ENCODE peak calls at places on chromosomes 4 and X, in nine cellular contexts. A is neural crest cell, G is heart right ventricle, Q is WTC11, Y is Calu3, J is epithelial cell of esophagus, U is GM10248, K is kidney epithelial cell, P is choroid plexus epithelial cell. W is an unnamed sample.

GRCh38 chr4:142083264-142083663 is 446.9 kb downstream of the IL15 start:
- DNase-seq in G (no peak), Q (no peak), Y (no peak), U (no peak), P (no peak), J (no peak), A (no peak), K (no peak), W (no peak)

GRCh38 chr4:138772366-138772765 is 243.2 kb upstream of the NOCT start:
- DNase-seq in G (no peak), Y (no peak), A (no peak), J (no peak), K (no peak), U (no peak), Q (no peak), P (no peak), W (no peak)

GRCh38 chrX:111402378-111402777 is 9.6 kb downstream of the DCX start:
- DNase-seq in A (no peak), K (no peak), Q (no peak), P (no peak), G (no peak), U (no peak), J (no peak), Y (no peak), W (no peak)

GRCh38 chrX:96685205-96686099 is 810 bp downstream of the DIAPH2 start:
- DNase-seq in G (peak; percentile 21), U (peak; percentile 29), Q (peak; percentile 12), A (peak; percentile 8), P (peak; percentile 42), K (no peak), J (peak; percentile 53), Y (peak; percentile 24), W (peak; percentile 7)

GRCh38 chrX:14697453-14697852 is 168.1 kb downstream of the GLRA2 start:
- DNase-seq in U (peak; percentile 13), K (no peak), P (peak; percentile 30), G (no peak), A (peak; percentile 21), Y (peak; percentile 63), J (peak; percentile 30), Q (peak; percentile 62), W (peak; percentile 4)

GRCh38 chr4:141142423-141142822 is 9.2 kb upstream of the RNF150 start:
- DNase-seq in J (no peak), U (no peak), G (no peak), Y (no peak), A (no peak), Q (no peak), P (no peak), K (no peak), W (no peak)

GRCh38 chr4:56683455-56683854 is 2.4 kb upstream of the HOPX start:
- DNase-seq in U (no peak), A (no peak), P (no peak), Y (no peak), G (no peak), J (no peak), Q (no peak), K (no peak), W (no peak)

GRCh38 chr4:14920237-14920636 is 82.0 kb upstream of the CPEB2 start:
- DNase-seq in U (no peak), Q (no peak), J (no peak), P (no peak), Y (no peak), A (no peak), G (no peak), K (no peak), W (no peak)

GRCh38 chrX:109990582-109991276 is 12.2 kb upstream of the TMEM164 start:
- DNase-seq in Y (no peak), K (no peak), A (no peak), P (no peak), Q (no peak), J (no peak), G (no peak), U (no peak), W (no peak)

GRCh38 chr4:117134386-117134785 is 49.0 kb upstream of the TRAM1L1 start:
- DNase-seq in Q (peak; percentile 17), G (no peak), P (peak; percentile 90), U (peak; percentile 7), Y (peak; percentile 41), A (no peak), K (peak; percentile 88), J (peak; percentile 61), W (peak; percentile 15)

GRCh38 chr4:165864228-165864627 is 8.8 kb upstream of the TLL1 start:
- DNase-seq in K (no peak), U (no peak), Q (no peak), J (no peak), G (no peak), Y (no peak), A (no peak), P (no peak), W (peak; percentile 13)
- TF ChIP-seq CTCF in K (peak; percentile 13), U (peak; percentile 4), Q (no peak), J (peak; percentile 10), G (no peak), Y (no peak), A (no peak), P (peak; percentile 10), W (peak; percentile 49)

DNA sequence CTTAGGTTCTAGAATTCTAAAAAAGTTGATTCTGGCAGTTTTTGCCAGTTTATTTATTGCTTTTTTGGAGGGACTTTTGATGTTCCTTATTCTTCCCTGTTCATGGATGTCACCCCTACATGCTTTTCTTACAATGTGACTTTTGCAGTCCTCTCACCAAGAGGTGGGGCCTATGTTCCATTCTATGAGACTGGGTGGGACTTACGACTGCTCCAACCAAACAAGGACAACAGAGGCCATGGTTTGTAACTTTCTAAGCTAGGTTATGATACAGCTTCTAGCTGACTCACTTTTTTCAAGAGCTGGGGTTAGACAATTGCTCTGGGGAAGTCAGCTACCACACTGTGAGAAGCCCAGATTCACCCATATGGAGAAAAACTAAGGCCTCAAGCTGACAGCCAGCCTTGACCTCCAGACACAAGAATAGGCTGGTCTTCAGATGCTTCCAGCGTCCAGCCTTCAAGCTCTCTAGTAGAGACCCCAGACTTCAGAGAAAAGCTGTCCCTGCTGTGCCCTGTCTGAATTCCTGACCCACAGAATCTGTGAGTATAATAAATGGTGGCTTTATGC is 39.5 kb downstream of the ENOPH1 start:
- DNase-seq in Y (no peak), K (peak; percentile 18), U (no peak), J (peak; percentile 34), G (no peak), P (peak; percentile 79), A (no peak), Q (no peak), W (no peak)
- TF ChIP-seq CTCF in Y (no peak), K (no peak), U (no peak), J (no peak), G (no peak), P (no peak), A (no peak), Q (no peak), W (no peak)

GRCh38 chr4:2712261-2712842 is 43.8 kb downstream of the TNIP2 start:
- DNase-seq in K (no peak), P (peak; percentile 72), A (no peak), U (no peak), Y (no peak), J (no peak), Q (no peak), G (no peak), W (no peak)
- TF ChIP-seq CTCF in K (peak; percentile 39), P (peak; percentile 68), A (peak; percentile 58), U (no peak), Y (no peak), J (no peak), Q (no peak), G (no peak), W (no peak)

DNA sequence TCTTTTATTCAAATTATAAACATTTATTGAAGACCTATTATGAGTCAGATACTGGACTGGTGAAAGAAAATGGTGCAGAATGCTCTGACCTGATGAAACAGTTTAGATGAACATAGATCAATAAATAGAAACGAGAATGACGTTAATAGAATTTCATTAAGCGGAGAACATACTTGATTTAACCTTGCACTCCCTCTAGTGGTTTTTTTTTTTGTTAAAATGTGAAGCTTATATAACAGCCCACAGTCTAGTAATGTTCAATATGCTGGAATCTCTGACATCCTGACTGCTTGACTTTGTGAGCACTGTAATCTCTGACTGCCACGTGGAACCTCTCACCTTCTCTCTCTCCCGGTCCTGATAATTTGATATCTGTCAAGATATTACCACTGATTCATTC is 32.3 kb downstream of the HDAC8 start:
- DNase-seq in U (no peak), A (no peak), K (no peak), Y (no peak), G (no peak), J (peak; percentile 8), P (peak; percentile 52), Q (no peak), W (peak; percentile 1)
- TF ChIP-seq CTCF in U (no peak), A (peak; percentile 57), K (peak; percentile 25), Y (no peak), G (peak; percentile 54), J (no peak), P (peak; percentile 39), Q (no peak), W (peak; percentile 12)

DNA sequence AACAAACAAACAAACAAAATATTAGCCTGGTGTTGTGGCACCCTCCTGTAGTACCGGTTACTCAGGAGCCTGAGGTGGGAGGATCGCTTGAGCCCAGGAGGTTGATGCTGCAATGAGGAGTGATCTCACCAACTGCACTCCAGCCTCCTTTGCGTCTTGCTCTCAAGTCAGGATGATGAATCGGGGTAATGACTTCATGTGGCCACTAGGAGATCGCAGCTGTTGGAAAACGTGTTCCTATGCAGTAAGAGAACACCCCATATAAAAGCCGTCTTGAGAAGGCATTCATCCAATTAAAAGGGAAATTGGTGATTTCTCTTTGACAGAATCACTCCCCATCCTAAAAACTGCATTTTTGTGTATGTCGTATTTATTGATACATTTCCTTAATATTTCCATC is 6.9 kb downstream of the CCNB3 start:
- DNase-seq in P (peak; percentile 47), U (no peak), Q (peak; percentile 34), A (no peak), Y (no peak), G (no peak), K (no peak), J (peak; percentile 27), W (no peak)
- TF ChIP-seq CTCF in P (peak; percentile 46), U (no peak), Q (peak; percentile 35), A (peak; percentile 46), Y (no peak), G (no peak), K (peak; percentile 2), J (peak; percentile 31), W (no peak)

DNA sequence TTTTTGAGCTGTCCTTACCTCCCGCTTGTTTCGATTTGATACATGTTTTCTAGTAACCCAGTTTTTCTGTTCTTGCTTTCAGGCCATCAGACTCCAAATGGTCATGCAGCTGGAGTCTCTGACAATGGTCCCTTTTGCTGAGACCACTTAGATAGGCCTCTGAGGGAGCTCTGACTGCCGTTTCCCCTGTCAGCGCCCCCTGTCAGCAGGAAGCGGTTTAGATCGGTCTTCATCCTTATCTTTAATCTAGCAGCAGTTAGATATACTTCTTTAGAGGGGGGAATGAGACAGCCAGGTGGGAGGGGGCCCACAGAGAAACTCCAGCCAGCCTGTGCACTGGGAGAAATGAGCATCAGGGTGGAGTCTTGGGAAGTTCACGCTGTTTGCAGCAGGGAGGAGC is 457.9 kb downstream of the GPAT3 start:
- DNase-seq in A (peak; percentile 3), Y (no peak), K (no peak), J (no peak), U (no peak), G (no peak), Q (peak; percentile 64), P (no peak), W (no peak)
- TF ChIP-seq CTCF in A (no peak), Y (no peak), K (no peak), J (no peak), U (no peak), G (no peak), Q (peak; percentile 52), P (peak; percentile 10), W (no peak)